ENCODE peak calls at places on chromosomes 5 and 9, in six cellular contexts. One of them, this sample, is unnamed.

GRCh38 chr9:92637886-92638620 is 31.9 kb downstream of the IPPK start:
- DNase-seq in PC-9: no peak
- DNase-seq in lower leg skin: no peak
- DNase-seq in RWPE1: no peak
- DNase-seq in uterus: peak
- DNase-seq in epithelial cell of esophagus: no peak
- DNase-seq in this sample: no peak

GRCh38 chr5:86101966-86102365 is 515.8 kb upstream of the COX7C start:
- DNase-seq in lower leg skin: no peak
- DNase-seq in epithelial cell of esophagus: no peak
- DNase-seq in RWPE1: no peak
- DNase-seq in uterus: no peak
- DNase-seq in PC-9: no peak
- DNase-seq in this sample: no peak

GRCh38 chr5:167916706-167917105 is 374.7 kb upstream of the WWC1 start:
- DNase-seq in PC-9: peak
- DNase-seq in uterus: no peak
- DNase-seq in RWPE1: no peak
- DNase-seq in lower leg skin: peak
- DNase-seq in epithelial cell of esophagus: no peak
- DNase-seq in this sample: no peak

GRCh38 chr9:68778635-68779034 is 73.6 kb downstream of the PIP5K1B start:
- DNase-seq in lower leg skin: no peak
- DNase-seq in PC-9: no peak
- DNase-seq in uterus: no peak
- DNase-seq in epithelial cell of esophagus: no peak
- DNase-seq in RWPE1: no peak
- DNase-seq in this sample: no peak

GRCh38 chr9:134139081-134139480 is 3.2 kb downstream of the WDR5 start:
- DNase-seq in uterus: no peak
- DNase-seq in RWPE1: no peak
- DNase-seq in lower leg skin: no peak
- DNase-seq in epithelial cell of esophagus: no peak
- DNase-seq in PC-9: no peak
- DNase-seq in this sample: no peak

GRCh38 chr5:116032094-116032517 is at the start of gene ARL14EPL:
- DNase-seq in uterus: no peak
- DNase-seq in epithelial cell of esophagus: peak
- DNase-seq in RWPE1: peak
- DNase-seq in PC-9: peak
- DNase-seq in lower leg skin: peak
- DNase-seq in this sample: no peak

GRCh38 chr5:53490747-53491146 is 10.3 kb downstream of the FST start:
- DNase-seq in RWPE1: peak
- DNase-seq in lower leg skin: no peak
- DNase-seq in uterus: no peak
- DNase-seq in PC-9: no peak
- DNase-seq in epithelial cell of esophagus: peak
- DNase-seq in this sample: no peak

GRCh38 chr5:17713301-17713700 is 79.0 kb downstream of the TAF11L14 start:
- DNase-seq in uterus: no peak
- DNase-seq in RWPE1: no peak
- DNase-seq in lower leg skin: no peak
- DNase-seq in epithelial cell of esophagus: no peak
- DNase-seq in PC-9: no peak
- DNase-seq in this sample: no peak

GRCh38 chr5:136802382-136802781 is 437.0 kb upstream of the TRPC7 start:
- DNase-seq in lower leg skin: no peak
- DNase-seq in PC-9: no peak
- DNase-seq in RWPE1: peak
- DNase-seq in epithelial cell of esophagus: peak
- DNase-seq in uterus: no peak
- DNase-seq in this sample: no peak

GRCh38 chr5:126192226-126192625 is 231.0 kb upstream of the GRAMD2B start:
- DNase-seq in lower leg skin: no peak
- DNase-seq in uterus: no peak
- DNase-seq in RWPE1: no peak
- DNase-seq in epithelial cell of esophagus: no peak
- DNase-seq in PC-9: no peak
- DNase-seq in this sample: no peak

GRCh38 chr5:131321066-131321465 is 57.2 kb downstream of the CDC42SE2 start:
- DNase-seq in epithelial cell of esophagus: no peak
- DNase-seq in RWPE1: no peak
- DNase-seq in uterus: no peak
- DNase-seq in lower leg skin: no peak
- DNase-seq in PC-9: no peak
- DNase-seq in this sample: no peak

GRCh38 chr9:35072461-35073275 is at the start of gene VCP:
- DNase-seq in epithelial cell of esophagus: peak
- DNase-seq in uterus: peak
- DNase-seq in PC-9: peak
- DNase-seq in lower leg skin: peak
- DNase-seq in RWPE1: peak
- DNase-seq in this sample: peak

GRCh38 chr9:35074141-35074540 is 1.7 kb upstream of the VCP start:
- DNase-seq in PC-9: no peak
- DNase-seq in lower leg skin: no peak
- DNase-seq in epithelial cell of esophagus: no peak
- DNase-seq in RWPE1: no peak
- DNase-seq in uterus: no peak
- DNase-seq in this sample: no peak

GRCh38 chr9:35070823-35071813 is 1.3 kb downstream of the VCP start:
- DNase-seq in epithelial cell of esophagus: peak
- DNase-seq in lower leg skin: no peak
- DNase-seq in RWPE1: peak
- DNase-seq in uterus: no peak
- DNase-seq in PC-9: no peak
- DNase-seq in this sample: no peak

GRCh38 chr9:35073276-35073607 is 817 bp upstream of the VCP start:
- DNase-seq in RWPE1: no peak
- DNase-seq in PC-9: no peak
- DNase-seq in epithelial cell of esophagus: no peak
- DNase-seq in lower leg skin: no peak
- DNase-seq in uterus: no peak
- DNase-seq in this sample: no peak

DNA sequence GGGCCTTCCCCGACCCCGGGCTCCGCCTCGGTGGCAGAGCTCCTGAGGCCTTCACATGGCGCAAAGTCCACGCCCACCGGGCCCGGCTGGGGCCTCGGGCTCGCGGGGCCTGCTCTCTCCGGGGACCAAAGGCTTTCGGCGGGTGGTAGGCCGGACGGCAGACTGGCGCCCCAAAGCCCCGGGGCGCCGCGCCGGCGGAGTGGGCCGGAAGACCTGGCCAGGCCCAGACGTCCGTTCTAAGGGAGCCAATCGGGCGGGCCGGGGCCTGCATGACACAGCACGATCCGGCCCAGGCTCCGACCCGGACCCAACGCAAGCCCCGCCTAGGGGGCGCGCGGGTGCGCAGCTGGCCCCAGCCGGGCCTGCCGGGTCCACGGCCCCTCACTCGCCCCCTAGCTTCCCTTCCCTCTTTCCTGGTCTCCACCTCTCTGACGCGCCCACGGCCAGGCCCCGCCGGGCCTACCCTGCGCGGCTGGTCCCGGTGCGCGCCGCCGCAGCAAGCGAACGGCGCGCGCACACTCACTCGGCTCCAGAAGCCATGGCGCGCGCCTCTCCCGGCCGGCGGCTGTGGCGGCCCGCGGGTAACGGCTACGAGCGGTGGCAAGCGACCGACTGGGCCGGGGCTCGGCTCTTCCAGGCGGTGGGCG is 488 bp downstream of the VCP start:
- DNase-seq in lower leg skin: peak
- DNase-seq in RWPE1: peak
- DNase-seq in PC-9: peak
- DNase-seq in epithelial cell of esophagus: peak
- DNase-seq in uterus: peak
- DNase-seq in this sample: peak
- TF ChIP-seq CTCF in lower leg skin: no peak
- TF ChIP-seq CTCF in RWPE1: no peak
- TF ChIP-seq CTCF in PC-9: peak
- TF ChIP-seq CTCF in epithelial cell of esophagus: no peak
- TF ChIP-seq CTCF in uterus: peak
- TF ChIP-seq CTCF in this sample: no peak

GRCh38 chr5:107100121-107100520 is 570.6 kb downstream of the EFNA5 start:
- DNase-seq in lower leg skin: no peak
- DNase-seq in epithelial cell of esophagus: no peak
- DNase-seq in uterus: no peak
- DNase-seq in PC-9: no peak
- DNase-seq in RWPE1: no peak
- DNase-seq in this sample: no peak

GRCh38 chr5:107108111-107108510 is 562.6 kb downstream of the EFNA5 start:
- DNase-seq in uterus: no peak
- DNase-seq in lower leg skin: no peak
- DNase-seq in epithelial cell of esophagus: no peak
- DNase-seq in PC-9: no peak
- DNase-seq in RWPE1: no peak
- DNase-seq in this sample: no peak

GRCh38 chr5:107103522-107103921 is 567.2 kb downstream of the EFNA5 start:
- DNase-seq in lower leg skin: no peak
- DNase-seq in epithelial cell of esophagus: peak
- DNase-seq in RWPE1: no peak
- DNase-seq in uterus: no peak
- DNase-seq in PC-9: no peak
- DNase-seq in this sample: no peak

GRCh38 chr5:107104040-107104773 is 566.5 kb downstream of the EFNA5 start:
- DNase-seq in lower leg skin: no peak
- DNase-seq in PC-9: no peak
- DNase-seq in RWPE1: no peak
- DNase-seq in uterus: no peak
- DNase-seq in epithelial cell of esophagus: no peak
- DNase-seq in this sample: peak

DNA sequence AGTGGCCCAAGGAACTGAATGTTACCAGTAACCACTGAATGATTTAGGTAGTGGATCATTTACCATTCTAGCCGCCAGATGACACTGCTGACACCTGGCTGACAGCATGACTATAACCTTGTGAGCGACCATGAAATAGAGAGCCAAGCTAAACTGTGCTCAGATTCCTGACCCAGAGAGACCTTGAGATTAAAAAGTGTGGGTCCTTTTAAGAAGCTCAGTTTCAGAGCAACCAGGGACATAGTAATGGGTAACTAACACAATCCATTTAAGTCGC is 566.0 kb downstream of the EFNA5 start:
- DNase-seq in PC-9: no peak
- DNase-seq in epithelial cell of esophagus: peak
- DNase-seq in RWPE1: peak
- DNase-seq in uterus: no peak
- DNase-seq in lower leg skin: no peak
- DNase-seq in this sample: no peak
- TF ChIP-seq CTCF in PC-9: peak
- TF ChIP-seq CTCF in epithelial cell of esophagus: peak
- TF ChIP-seq CTCF in RWPE1: peak
- TF ChIP-seq CTCF in uterus: no peak
- TF ChIP-seq CTCF in lower leg skin: no peak
- TF ChIP-seq CTCF in this sample: no peak

DNA sequence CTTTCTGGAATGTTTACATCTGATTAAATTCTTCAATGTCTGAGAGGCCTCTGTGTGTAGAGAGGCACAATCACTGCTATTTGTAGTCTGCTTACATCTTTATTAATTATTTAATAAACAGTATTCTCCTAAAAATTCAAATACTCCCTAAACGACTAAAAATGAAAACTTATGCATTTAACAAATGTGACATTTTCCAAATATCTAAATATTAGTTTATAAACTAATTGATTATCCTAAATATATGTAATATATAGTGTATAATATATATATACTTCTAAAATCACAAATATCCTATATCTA is 57.7 kb upstream of the ZBED3 start:
- DNase-seq in epithelial cell of esophagus: no peak
- DNase-seq in PC-9: no peak
- DNase-seq in uterus: no peak
- DNase-seq in RWPE1: no peak
- DNase-seq in lower leg skin: no peak
- DNase-seq in this sample: no peak
- TF ChIP-seq CTCF in epithelial cell of esophagus: no peak
- TF ChIP-seq CTCF in PC-9: peak
- TF ChIP-seq CTCF in uterus: no peak
- TF ChIP-seq CTCF in RWPE1: peak
- TF ChIP-seq CTCF in lower leg skin: no peak
- TF ChIP-seq CTCF in this sample: no peak

GRCh38 chr5:172478256-172478655 is 23.9 kb upstream of the SH3PXD2B start:
- DNase-seq in PC-9: peak
- DNase-seq in RWPE1: no peak
- DNase-seq in epithelial cell of esophagus: no peak
- DNase-seq in lower leg skin: no peak
- DNase-seq in uterus: no peak
- DNase-seq in this sample: no peak
- TF ChIP-seq CTCF in PC-9: no peak
- TF ChIP-seq CTCF in RWPE1: no peak
- TF ChIP-seq CTCF in epithelial cell of esophagus: no peak
- TF ChIP-seq CTCF in lower leg skin: no peak
- TF ChIP-seq CTCF in uterus: no peak
- TF ChIP-seq CTCF in this sample: no peak

DNA sequence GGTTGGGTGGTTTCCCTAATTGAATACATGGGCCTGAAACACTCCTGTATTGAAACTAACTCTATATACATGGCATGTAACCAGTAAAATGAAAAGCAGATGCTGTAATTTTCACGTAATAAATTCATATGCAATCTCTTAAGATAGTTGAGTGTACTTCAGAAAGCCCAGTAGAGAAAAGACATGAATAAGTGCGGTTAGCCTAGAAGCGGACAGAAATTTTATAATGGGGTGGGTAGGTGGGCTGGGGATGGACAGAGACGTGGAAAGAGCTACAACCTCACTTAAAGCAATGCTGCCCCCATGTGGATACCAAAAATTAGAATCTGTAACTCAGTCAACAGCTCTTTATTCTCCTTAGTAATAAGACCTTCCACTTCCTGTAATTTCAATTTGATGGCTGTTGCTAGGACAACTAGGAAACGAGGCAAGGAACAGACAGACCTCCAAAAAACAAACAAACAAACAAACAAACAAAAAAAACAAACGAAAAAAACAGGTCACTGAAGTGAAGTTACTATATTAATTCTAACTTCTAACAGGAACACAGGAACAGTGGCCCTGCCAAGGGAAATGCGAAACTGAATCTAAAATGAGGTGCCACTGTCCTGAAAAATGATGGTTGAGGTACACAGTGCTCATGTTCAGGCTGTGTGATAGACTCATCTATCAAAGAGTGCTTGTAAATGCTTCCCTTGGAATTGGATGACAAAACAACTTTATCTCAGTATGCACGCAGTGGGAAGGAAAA is 103.4 kb upstream of the GNA14 start:
- DNase-seq in lower leg skin: no peak
- DNase-seq in epithelial cell of esophagus: peak
- DNase-seq in PC-9: peak
- DNase-seq in uterus: peak
- DNase-seq in RWPE1: peak
- DNase-seq in this sample: peak
- TF ChIP-seq CTCF in lower leg skin: no peak
- TF ChIP-seq CTCF in epithelial cell of esophagus: peak
- TF ChIP-seq CTCF in PC-9: peak
- TF ChIP-seq CTCF in uterus: peak
- TF ChIP-seq CTCF in RWPE1: peak
- TF ChIP-seq CTCF in this sample: peak

GRCh38 chr5:138536665-138537315 is 6.2 kb downstream of the ETF1 start:
- DNase-seq in RWPE1: peak
- DNase-seq in uterus: no peak
- DNase-seq in PC-9: no peak
- DNase-seq in epithelial cell of esophagus: peak
- DNase-seq in lower leg skin: no peak
- DNase-seq in this sample: no peak
- TF ChIP-seq CTCF in RWPE1: no peak
- TF ChIP-seq CTCF in uterus: no peak
- TF ChIP-seq CTCF in PC-9: peak
- TF ChIP-seq CTCF in epithelial cell of esophagus: peak
- TF ChIP-seq CTCF in lower leg skin: no peak
- TF ChIP-seq CTCF in this sample: no peak

This sample was measured in nephron progenitor cell.